ENCODE peak calls at places on chromosomes 2 and 18, in four cellular contexts. Q, B, K and S are unnamed samples.

GRCh38 chr2:180823546-180824141 is 156.8 kb upstream of the UBE2E3 start:
- DNase-seq in B (no peak), K (peak; percentile 71), Q (peak; percentile 63), S (peak; percentile 53)

GRCh38 chr2:171200469-171200868 is 39.8 kb upstream of the TLK1 start:
- DNase-seq in Q (no peak), B (no peak), K (no peak), S (no peak)

GRCh38 chr2:144596074-144596871 is 76.4 kb upstream of the ZEB2 start:
- DNase-seq in Q (no peak), B (no peak), K (peak; percentile 78), S (peak; percentile 69)

GRCh38 chr2:134173338-134174016 is 80.4 kb upstream of the MGAT5 start:
- DNase-seq in K (peak; percentile 36), Q (no peak), B (no peak), S (no peak)

GRCh38 chr2:38146302-38146916 is 70.5 kb upstream of the CYP1B1 start:
- DNase-seq in K (peak; percentile 67), Q (peak; percentile 94), B (peak; percentile 78), S (peak; percentile 87)

GRCh38 chr2:10709290-10709939 is 12.0 kb upstream of the ATP6V1C2 start:
- DNase-seq in K (no peak), Q (no peak), B (no peak), S (peak; percentile 30)

GRCh38 chr2:239579524-239580198 is 178.8 kb upstream of the HDAC4 start:
- DNase-seq in Q (no peak), K (no peak), B (peak; percentile 55), S (no peak)

GRCh38 chr18:48024009-48024512 is 93.6 kb upstream of the SMAD2 start:
- DNase-seq in K (no peak), Q (no peak), B (no peak), S (no peak)

GRCh38 chr2:5576015-5576414 is 116.2 kb upstream of the SOX11 start:
- DNase-seq in B (no peak), Q (no peak), K (no peak), S (no peak)

GRCh38 chr18:75524181-75524580 is 96.7 kb upstream of the SMIM21 start:
- DNase-seq in B (no peak), K (no peak), Q (no peak), S (no peak)

GRCh38 chr2:182181381-182181780 is 195.7 kb downstream of the PPP1R1C start:
- DNase-seq in B (no peak), Q (no peak), K (no peak), S (no peak)

GRCh38 chr2:172735646-172736418 is at the start of gene RAPGEF4:
- DNase-seq in B (no peak), Q (no peak), K (peak; percentile 83), S (no peak)

GRCh38 chr2:64062840-64063239 is 43.6 kb upstream of the VPS54 start:
- DNase-seq in K (no peak), Q (peak; percentile 22), B (no peak), S (peak; percentile 65)

GRCh38 chr2:31558401-31559295 is 22.1 kb downstream of the SRD5A2 start:
- DNase-seq in Q (peak; percentile 71), K (peak; percentile 27), B (peak; percentile 9), S (peak; percentile 14)

GRCh38 chr2:19577668-19578067 is 219.2 kb upstream of the OSR1 start:
- DNase-seq in Q (peak; percentile 42), B (no peak), K (no peak), S (peak; percentile 24)

GRCh38 chr18:28412521-28412920 is 235.6 kb upstream of the CDH2 start:
- DNase-seq in B (no peak), Q (peak; percentile 74), K (no peak), S (no peak)

GRCh38 chr2:43222472-43223146 is 3.8 kb downstream of the ZFP36L2 start:
- DNase-seq in K (peak; percentile 79), B (no peak), Q (peak; percentile 42), S (peak; percentile 45)

GRCh38 chr2:113890253-113891235 is 655 bp downstream of the ACTR3 start:
- DNase-seq in B (peak; percentile 86), Q (peak; percentile 75), K (no peak), S (peak; percentile 88)

GRCh38 chr2:32357545-32358482 is 991 bp downstream of the BIRC6 start:
- DNase-seq in B (peak; percentile 85), Q (peak; percentile 25), K (peak; percentile 86), S (peak; percentile 43)

GRCh38 chr2:176645494-176645893 is 376.3 kb downstream of the MTX2 start:
- DNase-seq in Q (no peak), K (no peak), B (no peak), S (no peak)

GRCh38 chr18:60358516-60358915 is 14.1 kb downstream of the MC4R start:
- DNase-seq in B (no peak), Q (peak; percentile 46), K (no peak), S (peak; percentile 26)

GRCh38 chr2:188984126-188984525 is 10.0 kb downstream of the COL3A1 start:
- DNase-seq in B (no peak), K (no peak), Q (peak; percentile 94), S (peak; percentile 64)
- TF ChIP-seq CTCF in B (no peak), K (peak; percentile 59), Q (peak; percentile 67), S (peak; percentile 34)

GRCh38 chr18:79988925-79989361 is 580 bp upstream of the TXNL4A start:
- DNase-seq in B (no peak), K (peak; percentile 90), Q (peak; percentile 62), S (peak; percentile 62)

GRCh38 chr18:79985172-79985571 is 3.2 kb downstream of the TXNL4A start:
- DNase-seq in Q (no peak), B (no peak), K (no peak), S (no peak)

GRCh38 chr18:79987566-79987965 is 797 bp downstream of the TXNL4A start:
- DNase-seq in K (peak; percentile 57), B (no peak), Q (peak; percentile 12), S (peak; percentile 16)

GRCh38 chr18:79986726-79987125 is 1.6 kb downstream of the TXNL4A start:
- DNase-seq in Q (no peak), B (no peak), K (peak; percentile 82), S (no peak)

DNA sequence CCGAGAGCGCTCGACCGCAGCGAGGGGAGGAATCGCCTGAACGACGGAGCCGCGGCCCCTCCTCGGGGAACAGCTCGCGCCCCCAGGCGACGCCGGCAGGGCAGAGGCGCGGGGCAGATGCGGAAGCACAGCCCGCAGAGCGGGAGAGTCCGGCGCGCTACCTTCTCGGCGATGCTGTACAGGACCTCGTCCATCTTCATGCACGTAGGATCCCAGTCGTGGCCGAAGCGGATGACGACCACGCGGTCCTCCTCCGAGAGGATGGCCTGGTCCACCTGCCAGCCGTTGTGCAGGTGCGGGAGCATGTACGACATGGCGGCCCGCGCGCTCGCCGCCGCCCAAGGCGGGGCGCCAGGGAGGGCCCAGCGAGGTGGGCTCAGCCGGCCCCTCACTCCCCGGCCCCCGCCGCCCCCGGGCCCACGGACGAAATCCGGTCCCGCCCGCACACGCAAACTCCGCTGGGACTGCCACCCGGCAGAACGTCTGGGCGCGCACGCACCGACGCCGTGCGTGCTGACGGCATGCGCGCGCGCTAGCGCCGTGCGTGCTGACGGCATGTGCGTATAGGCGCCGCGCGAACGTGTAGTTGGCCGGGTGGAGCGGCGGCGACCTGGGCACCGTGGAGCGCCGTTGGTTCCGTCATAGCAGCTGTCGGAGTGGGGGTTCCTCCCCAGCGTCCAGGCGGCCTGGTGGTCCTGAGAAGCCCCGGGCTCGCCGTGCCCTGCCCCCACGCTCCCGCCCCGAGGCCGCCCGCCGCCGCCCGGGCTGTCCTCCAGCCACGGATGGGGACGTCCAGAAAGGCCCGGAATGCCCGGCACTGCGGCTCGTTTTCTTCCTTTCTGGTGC is at the start of gene TXNL4A:
- DNase-seq in B (peak; percentile 96), Q (peak; percentile 86), K (peak; percentile 97), S (peak; percentile 89)
- TF ChIP-seq CTCF in B (peak; percentile 21), Q (peak; percentile 36), K (peak; percentile 7), S (peak; percentile 29)

GRCh38 chr2:120907822-120908221 is 172.2 kb downstream of the GLI2 start:
- DNase-seq in B (no peak), K (peak; percentile 49), Q (no peak), S (no peak)
- TF ChIP-seq CTCF in B (no peak), K (no peak), Q (peak; percentile 9), S (no peak)

DNA sequence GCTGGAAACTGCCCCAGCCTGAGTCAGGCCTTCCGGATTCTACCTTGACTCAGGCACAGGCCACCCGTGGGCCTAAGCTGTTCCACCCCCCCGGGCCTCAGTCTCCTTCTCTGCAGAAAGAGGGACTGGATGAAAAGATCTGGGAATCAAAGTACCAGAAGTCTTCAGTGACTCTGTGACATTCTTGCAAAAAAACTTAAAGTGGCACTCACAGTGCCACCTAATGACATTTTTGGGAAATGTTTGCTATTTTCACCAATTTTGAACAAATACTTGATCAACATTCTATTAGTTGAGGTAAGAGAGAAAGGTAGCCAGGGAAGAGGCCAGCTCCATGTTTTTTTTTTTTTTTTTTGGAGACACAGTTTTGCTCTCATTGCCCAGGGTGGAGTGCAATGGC is 48.3 kb upstream of the ACAA2 start:
- DNase-seq in Q (peak; percentile 4), B (no peak), K (no peak), S (peak; percentile 25)
- TF ChIP-seq CTCF in Q (peak; percentile 52), B (peak; percentile 12), K (peak; percentile 34), S (peak; percentile 43)

DNA sequence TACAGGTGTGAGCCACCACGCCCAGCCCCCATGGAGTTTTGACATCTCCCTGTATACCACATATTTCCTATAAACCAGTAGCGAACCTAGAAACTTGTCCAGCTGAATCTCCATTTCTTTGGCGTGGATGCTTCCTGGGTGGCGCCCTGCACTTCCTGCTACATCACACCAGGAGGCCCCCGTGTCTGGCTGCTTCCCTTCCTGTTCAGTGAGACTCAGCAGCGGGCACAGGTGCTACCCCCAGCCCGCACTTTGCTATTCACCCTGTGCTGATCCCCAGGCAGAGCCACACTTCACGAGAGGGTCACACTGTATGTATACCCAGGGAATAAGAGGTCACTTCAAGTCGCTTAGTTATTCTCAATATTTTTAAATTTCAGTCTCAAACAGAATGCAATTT is 35.0 kb downstream of the CYP27C1 start:
- DNase-seq in K (no peak), B (no peak), Q (no peak), S (no peak)
- TF ChIP-seq CTCF in K (no peak), B (no peak), Q (no peak), S (no peak)